ENCODE peak calls at places on chromosome 17, in four cellular contexts. M is CD8-positive, alpha-beta T cell; O is skeletal muscle cell; Q is GM23248. K is an unnamed sample.

GRCh38 chr17:61510991-61511390 is 58.8 kb downstream of the TBX4 start:
- DNase-seq in M (no peak), O (no peak), Q (no peak), K (no peak)

GRCh38 chr17:43917348-43918025 is 10.2 kb upstream of the MPP2 start:
- DNase-seq in M (peak), O (no peak), Q (peak), K (peak)

GRCh38 chr17:76635039-76635438 is 8.5 kb downstream of the ST6GALNAC1 start:
- DNase-seq in M (no peak), O (no peak), Q (peak), K (no peak)

GRCh38 chr17:56009795-56010715 is 143.2 kb upstream of the ANKFN1 start:
- DNase-seq in M (no peak), O (peak), Q (no peak), K (no peak)

GRCh38 chr17:70138309-70138865 is 30.9 kb upstream of the KCNJ2 start:
- DNase-seq in M (no peak), O (no peak), Q (peak), K (no peak)

GRCh38 chr17:45847101-45847500 is 2.4 kb downstream of the SPPL2C start:
- DNase-seq in M (no peak), O (no peak), Q (no peak), K (no peak)

GRCh38 chr17:78351449-78352006 is 8.3 kb downstream of the SOCS3 start:
- DNase-seq in M (no peak), O (peak), Q (peak), K (peak)

GRCh38 chr17:7475764-7476422 is 3.5 kb downstream of the ZBTB4 start:
- DNase-seq in M (no peak), O (no peak), Q (peak), K (no peak)

GRCh38 chr17:53749178-53749577 is 73.5 kb upstream of the KIF2B start:
- DNase-seq in M (no peak), O (peak), Q (peak), K (no peak)

GRCh38 chr17:70239391-70239826 is 70.1 kb downstream of the KCNJ2 start:
- DNase-seq in M (no peak), O (no peak), Q (no peak), K (no peak)

GRCh38 chr17:38591759-38592241 is 14.0 kb downstream of the SRCIN1 start:
- DNase-seq in M (no peak), O (no peak), Q (peak), K (no peak)

GRCh38 chr17:79057727-79058400 is 16.8 kb upstream of the ENGASE start:
- DNase-seq in M (no peak), O (no peak), Q (no peak), K (no peak)

GRCh38 chr17:50477976-50478375 is 684 bp upstream of the RSAD1 start:
- DNase-seq in M (no peak), O (no peak), Q (no peak), K (no peak)

GRCh38 chr17:82160081-82160480 is 52.6 kb downstream of the CCDC57 start:
- DNase-seq in M (no peak), O (peak), Q (peak), K (no peak)

GRCh38 chr17:51118330-51119195 is 2.1 kb downstream of the SPAG9 start:
- DNase-seq in M (no peak), O (no peak), Q (peak), K (peak)

GRCh38 chr17:71085238-71086033 is 916.1 kb downstream of the KCNJ2 start:
- DNase-seq in M (no peak), O (no peak), Q (no peak), K (no peak)

GRCh38 chr17:21505819-21506815 is 130.0 kb downstream of the KCNJ12 start:
- DNase-seq in M (no peak), O (no peak), Q (no peak), K (no peak)

GRCh38 chr17:21511368-21512195 is 135.4 kb downstream of the KCNJ12 start:
- DNase-seq in M (peak), O (peak), Q (peak), K (peak)

GRCh38 chr17:21513012-21513570 is 136.9 kb downstream of the KCNJ12 start:
- DNase-seq in M (peak), O (no peak), Q (peak), K (peak)

GRCh38 chr17:21512307-21513011 is 136.3 kb downstream of the KCNJ12 start:
- DNase-seq in M (no peak), O (no peak), Q (no peak), K (no peak)

DNA sequence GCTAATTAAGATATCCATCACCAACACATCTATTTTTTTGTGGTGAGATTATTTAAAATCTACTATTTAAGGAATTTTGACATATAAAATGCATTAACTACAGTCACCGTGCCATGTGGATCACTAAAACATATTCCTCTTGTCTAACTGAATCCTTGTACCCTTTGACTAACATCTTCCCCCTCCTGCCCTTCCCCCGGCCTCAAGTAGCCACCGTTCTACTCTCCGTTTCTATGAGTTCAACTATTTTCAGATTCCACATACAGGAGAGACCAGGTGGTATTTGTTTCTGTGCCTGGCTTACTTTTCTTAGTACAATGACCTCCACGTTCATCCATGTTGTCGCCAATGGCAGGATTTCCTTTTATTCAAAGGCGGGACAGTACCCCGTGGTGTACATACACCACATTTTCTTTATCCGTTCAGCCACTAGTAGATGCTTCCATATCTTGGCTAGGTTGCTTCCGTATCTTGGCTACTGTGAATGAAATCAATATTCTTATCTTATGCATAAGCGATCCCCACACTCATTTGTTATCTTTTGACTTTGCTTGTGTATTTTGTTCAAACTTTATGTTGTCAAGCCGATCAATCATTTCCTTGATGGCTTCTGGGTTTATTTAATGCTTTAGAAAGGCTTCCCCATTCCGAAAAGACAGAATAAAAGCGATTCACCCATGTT is 134.7 kb downstream of the KCNJ12 start:
- DNase-seq in M (no peak), O (no peak), Q (no peak), K (no peak)
- H3K4me3 ChIP-seq in M (peak), O (peak), Q (peak), K (peak)

DNA sequence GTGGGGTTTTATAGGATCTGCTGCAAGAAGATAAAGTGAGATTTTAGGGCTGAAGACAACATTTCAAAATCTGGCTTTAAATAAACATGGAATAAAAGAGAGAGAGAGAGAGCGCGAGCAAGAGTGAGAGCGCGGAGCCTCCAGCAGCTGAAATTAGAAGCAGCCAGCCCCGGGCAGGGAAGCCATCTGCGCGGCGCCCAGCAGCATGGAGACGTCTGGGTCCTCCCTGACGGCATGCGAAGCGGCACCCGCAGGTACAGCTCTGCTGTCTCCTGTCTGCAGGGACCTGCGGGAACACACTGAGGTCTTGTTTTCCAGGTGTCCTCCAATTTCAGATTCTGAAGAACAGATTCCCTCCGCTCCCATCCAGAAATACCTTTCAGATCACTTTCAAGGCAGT is 7.9 kb upstream of the BAIAP2 start:
- DNase-seq in M (no peak), O (no peak), Q (peak), K (no peak)
- H3K4me3 ChIP-seq in M (no peak), O (no peak), Q (peak), K (no peak)

DNA sequence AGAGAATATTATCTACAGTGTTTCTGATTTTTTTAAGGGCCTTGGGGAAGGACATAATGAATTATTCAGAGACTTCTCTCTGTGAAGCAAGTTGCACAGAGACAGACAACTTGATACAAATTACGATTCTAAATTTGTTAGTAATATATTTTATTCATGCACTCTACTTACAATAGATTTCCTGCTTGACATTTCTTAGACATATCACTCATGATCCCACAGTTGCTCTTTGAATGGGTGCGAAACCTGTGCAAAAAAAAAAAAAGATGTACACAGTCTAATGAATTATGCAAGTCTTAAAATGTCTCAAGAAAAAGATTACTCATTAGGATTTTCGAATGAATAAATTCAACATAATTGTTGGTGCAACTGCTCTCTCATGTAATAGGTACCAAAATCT is 254.8 kb downstream of the PRKCA start:
- DNase-seq in M (no peak), O (no peak), Q (no peak), K (no peak)
- H3K4me3 ChIP-seq in M (no peak), O (no peak), Q (no peak), K (no peak)

DNA sequence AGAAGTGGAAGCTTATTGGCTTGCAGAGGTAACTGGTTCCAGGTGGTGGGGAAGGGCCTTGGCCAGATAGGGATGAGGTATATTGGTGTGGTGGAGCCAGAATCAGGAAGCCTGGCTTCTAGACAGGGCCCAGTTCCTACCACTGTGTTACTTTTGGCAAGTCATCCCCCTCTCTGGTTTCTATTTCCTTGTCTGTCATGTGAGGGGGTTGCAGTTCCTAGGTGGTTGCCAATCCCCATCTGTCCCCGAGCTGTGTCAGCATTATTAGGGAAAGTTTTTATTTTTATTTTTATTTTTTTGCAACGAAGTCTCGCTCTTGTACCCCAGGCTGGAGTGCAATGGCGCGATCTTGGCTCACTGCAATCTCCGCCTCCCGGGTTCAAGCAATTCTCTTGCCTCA is 3.0 kb downstream of the SMCR8 start:
- DNase-seq in M (no peak), O (no peak), Q (peak), K (no peak)
- H3K4me3 ChIP-seq in M (no peak), O (no peak), Q (peak), K (no peak)

GRCh38 chr17:80247561-80247960 is 13.1 kb upstream of the RNF213 start:
- DNase-seq in M (no peak), O (no peak), Q (no peak), K (no peak)

GRCh38 chr17:80248001-80248893 is 12.4 kb upstream of the RNF213 start:
- DNase-seq in M (no peak), O (no peak), Q (no peak), K (no peak)

GRCh38 chr17:80246266-80246681 is 14.4 kb upstream of the RNF213 start:
- DNase-seq in M (no peak), O (no peak), Q (no peak), K (no peak)

GRCh38 chr17:80245566-80246265 is 14.9 kb upstream of the RNF213 start:
- DNase-seq in M (no peak), O (no peak), Q (no peak), K (no peak)

DNA sequence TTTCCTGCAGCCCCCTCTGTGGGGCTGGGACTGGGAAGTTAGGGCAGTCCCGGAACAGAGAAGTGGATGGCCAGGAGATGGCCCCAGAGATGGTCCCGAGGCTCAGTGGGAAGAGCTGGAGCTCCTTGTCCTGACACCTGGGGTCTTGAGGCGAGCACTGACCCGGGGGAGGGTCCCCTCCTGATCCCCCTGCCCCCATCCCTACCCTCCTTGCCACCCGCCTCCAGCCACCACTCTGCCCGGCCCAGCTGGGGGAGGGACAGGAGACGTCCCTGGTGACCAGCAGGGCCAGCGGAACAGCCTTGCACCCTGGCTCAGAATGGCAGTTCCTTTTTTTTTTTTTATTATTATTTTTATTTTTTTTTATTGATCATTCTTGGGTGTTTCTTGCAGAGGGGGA is 13.9 kb upstream of the RNF213 start:
- DNase-seq in M (no peak), O (no peak), Q (no peak), K (no peak)
- H3K4me3 ChIP-seq in M (no peak), O (no peak), Q (no peak), K (no peak)

GRCh38 chr17:28384281-28385036 is 13.0 kb downstream of the SARM1 start:
- DNase-seq in M (peak), O (no peak), Q (peak), K (no peak)
- H3K4me3 ChIP-seq in M (peak), O (peak), Q (peak), K (peak)

DNA sequence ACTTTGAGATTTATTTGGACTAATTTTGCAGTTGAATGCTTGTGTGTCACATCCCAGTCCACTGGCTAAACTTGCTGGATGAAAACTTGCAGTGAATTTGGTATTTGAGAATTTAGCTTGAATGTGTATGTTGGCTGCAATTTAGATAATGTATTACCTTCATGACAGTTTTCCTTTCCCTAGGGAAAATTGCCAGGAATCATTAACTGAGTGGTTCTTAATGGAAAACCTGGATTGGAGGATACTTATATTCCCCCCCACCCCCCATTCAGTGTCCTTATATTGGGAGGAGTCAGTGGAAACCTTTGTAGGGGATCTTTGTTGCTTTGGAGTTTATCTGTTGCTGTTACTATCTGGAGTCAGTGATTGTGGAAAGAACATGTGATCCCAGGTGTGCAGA is 67.6 kb downstream of the KPNA2 start:
- DNase-seq in M (no peak), O (no peak), Q (no peak), K (no peak)
- H3K4me3 ChIP-seq in M (no peak), O (no peak), Q (peak), K (no peak)

K was measured in tibial nerve.